ENCODE peak calls at places on chromosome 7, in five cellular contexts. One of them, this sample, is unnamed.

GRCh38 chr7:48109848-48110663 is 21.0 kb downstream of the UPP1 start:
- DNase-seq in K562: peak; percentile 67
- DNase-seq in HCT116: peak; percentile 46
- DNase-seq in HepG2: peak; percentile 56
- DNase-seq in GM12878: peak; percentile 46
- DNase-seq in this sample: peak; percentile 90

GRCh38 chr7:6571160-6571779 is 6.0 kb upstream of the ZDHHC4 start:
- DNase-seq in K562: no peak
- DNase-seq in HCT116: no peak
- DNase-seq in HepG2: peak; percentile 89
- DNase-seq in GM12878: no peak
- DNase-seq in this sample: no peak

GRCh38 chr7:30241767-30242166 is 42.6 kb upstream of the ZNRF2 start:
- DNase-seq in K562: no peak
- DNase-seq in HCT116: no peak
- DNase-seq in HepG2: no peak
- DNase-seq in GM12878: no peak
- DNase-seq in this sample: no peak

GRCh38 chr7:141785711-141786552 is 4.1 kb upstream of the TAS2R5 start:
- DNase-seq in K562: peak; percentile 74
- DNase-seq in HCT116: peak; percentile 36
- DNase-seq in HepG2: peak; percentile 42
- DNase-seq in GM12878: peak; percentile 8
- DNase-seq in this sample: peak; percentile 51

GRCh38 chr7:82172017-82172416 is 271.6 kb downstream of the CACNA2D1 start:
- DNase-seq in K562: no peak
- DNase-seq in HCT116: no peak
- DNase-seq in HepG2: no peak
- DNase-seq in GM12878: no peak
- DNase-seq in this sample: no peak

GRCh38 chr7:34165466-34165865 is 260.1 kb downstream of the BMPER start:
- DNase-seq in K562: no peak
- DNase-seq in HCT116: no peak
- DNase-seq in HepG2: no peak
- DNase-seq in GM12878: no peak
- DNase-seq in this sample: no peak

GRCh38 chr7:28776463-28777157 is 181.5 kb downstream of the TRIL start:
- DNase-seq in K562: no peak
- DNase-seq in HCT116: no peak
- DNase-seq in HepG2: no peak
- DNase-seq in GM12878: no peak
- DNase-seq in this sample: no peak

GRCh38 chr7:100107890-100108289 is 6.4 kb downstream of the AP4M1 start:
- DNase-seq in K562: no peak
- DNase-seq in HCT116: no peak
- DNase-seq in HepG2: no peak
- DNase-seq in GM12878: no peak
- DNase-seq in this sample: no peak

GRCh38 chr7:30224511-30225031 is 59.8 kb upstream of the ZNRF2 start:
- DNase-seq in K562: no peak
- DNase-seq in HCT116: no peak
- DNase-seq in HepG2: no peak
- DNase-seq in GM12878: peak; percentile 65
- DNase-seq in this sample: no peak

DNA sequence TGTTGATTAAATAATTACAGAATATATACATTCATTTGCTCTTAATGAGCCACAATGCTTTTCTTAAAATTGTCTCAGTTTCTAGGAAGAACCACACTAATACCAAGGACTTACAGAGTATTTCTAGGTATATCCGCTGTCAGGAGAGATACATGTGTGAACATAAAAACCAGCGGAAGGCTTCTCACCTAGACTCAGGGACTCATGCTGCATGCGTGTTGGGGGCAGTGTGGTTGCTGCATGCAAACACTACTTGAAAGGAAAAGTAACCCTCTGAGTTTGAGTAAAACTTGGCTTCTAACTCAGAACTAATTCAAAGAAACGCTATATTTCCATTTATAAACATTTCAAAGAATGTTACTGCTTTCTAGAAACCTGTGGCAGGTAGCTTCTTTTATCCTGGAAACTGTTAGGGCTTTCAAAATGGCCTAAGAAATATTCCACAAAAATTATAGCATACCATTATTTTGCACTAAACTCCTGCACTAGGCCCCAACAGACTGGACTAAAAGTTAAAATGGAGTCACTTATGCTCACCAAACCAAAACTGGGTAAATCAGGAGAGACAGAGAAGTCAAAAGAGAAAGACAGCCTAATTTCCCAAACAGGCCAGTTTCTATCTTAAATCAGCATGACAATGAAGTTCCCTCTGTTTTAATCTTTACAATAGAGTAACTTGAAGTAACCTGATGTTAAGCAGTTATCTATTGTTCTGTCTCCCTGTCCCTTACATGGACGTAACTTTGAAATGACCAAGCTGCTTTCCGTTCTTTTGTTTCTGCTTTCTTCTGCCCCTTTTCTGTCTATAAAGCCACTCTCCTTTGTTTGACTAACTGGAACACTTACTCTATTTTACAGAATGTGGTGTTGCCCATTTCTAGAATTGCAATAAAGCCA is 95.2 kb upstream of the FAM133B start:
- DNase-seq in K562: no peak
- DNase-seq in HCT116: no peak
- DNase-seq in HepG2: no peak
- DNase-seq in GM12878: no peak
- DNase-seq in this sample: no peak
- TF ChIP-seq SIN3A in K562: no peak
- TF ChIP-seq SIN3A in HCT116: no peak
- TF ChIP-seq SIN3A in HepG2: no peak
- TF ChIP-seq SIN3A in GM12878: no peak
- TF ChIP-seq SIN3A in this sample: no peak

GRCh38 chr7:149005427-149006344 is 22.6 kb downstream of the PDIA4 start:
- DNase-seq in K562: peak; percentile 92
- DNase-seq in HCT116: peak; percentile 43
- DNase-seq in HepG2: peak; percentile 62
- DNase-seq in GM12878: no peak
- DNase-seq in this sample: no peak
- TF ChIP-seq REST in K562: no peak
- TF ChIP-seq REST in HCT116: no peak
- TF ChIP-seq REST in HepG2: no peak
- TF ChIP-seq REST in GM12878: no peak
- TF ChIP-seq REST in this sample: no peak

GRCh38 chr7:77331938-77332695 is 84.0 kb downstream of the GSAP start:
- DNase-seq in K562: peak; percentile 86
- DNase-seq in HCT116: peak; percentile 87
- DNase-seq in HepG2: peak; percentile 76
- DNase-seq in GM12878: peak; percentile 95
- DNase-seq in this sample: peak; percentile 94
- TF ChIP-seq SIN3A in K562: no peak
- TF ChIP-seq SIN3A in HCT116: no peak
- TF ChIP-seq SIN3A in HepG2: no peak
- TF ChIP-seq SIN3A in GM12878: no peak
- TF ChIP-seq SIN3A in this sample: no peak

GRCh38 chr7:133703547-133703946 is 423.6 kb upstream of the LRGUK start:
- DNase-seq in K562: no peak
- DNase-seq in HCT116: no peak
- DNase-seq in HepG2: no peak
- DNase-seq in GM12878: no peak
- DNase-seq in this sample: no peak

GRCh38 chr7:133699390-133699789 is 427.8 kb upstream of the LRGUK start:
- DNase-seq in K562: peak; percentile 10
- DNase-seq in HCT116: no peak
- DNase-seq in HepG2: no peak
- DNase-seq in GM12878: no peak
- DNase-seq in this sample: no peak

GRCh38 chr7:133702903-133703302 is 424.2 kb upstream of the LRGUK start:
- DNase-seq in K562: no peak
- DNase-seq in HCT116: no peak
- DNase-seq in HepG2: no peak
- DNase-seq in GM12878: no peak
- DNase-seq in this sample: no peak

GRCh38 chr7:133704436-133704835 is 422.7 kb upstream of the LRGUK start:
- DNase-seq in K562: no peak
- DNase-seq in HCT116: no peak
- DNase-seq in HepG2: no peak
- DNase-seq in GM12878: no peak
- DNase-seq in this sample: no peak

GRCh38 chr7:133702078-133702477 is 425.1 kb upstream of the LRGUK start:
- DNase-seq in K562: no peak
- DNase-seq in HCT116: no peak
- DNase-seq in HepG2: no peak
- DNase-seq in GM12878: no peak
- DNase-seq in this sample: no peak
- TF ChIP-seq REST in K562: no peak
- TF ChIP-seq REST in HCT116: no peak
- TF ChIP-seq REST in HepG2: no peak
- TF ChIP-seq REST in GM12878: no peak
- TF ChIP-seq REST in this sample: no peak

DNA sequence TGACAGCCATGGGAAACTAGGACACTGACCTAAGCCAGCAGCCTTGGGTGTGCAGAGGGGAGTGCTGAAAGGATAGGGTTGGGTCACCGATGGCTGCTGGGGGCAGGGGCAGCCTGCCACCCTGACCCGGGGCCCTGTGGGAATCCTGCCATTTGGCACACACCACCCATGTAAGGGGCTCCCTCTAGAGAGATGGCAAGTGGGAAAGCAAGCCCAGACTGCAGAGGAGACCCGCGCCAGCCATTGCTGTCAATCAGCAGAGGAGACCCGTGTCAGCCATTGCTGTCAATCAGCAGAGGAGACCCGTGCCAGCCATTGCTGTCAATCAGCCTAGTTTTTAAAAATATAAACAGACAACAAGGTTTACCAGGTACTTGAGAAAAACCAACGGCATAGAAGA is 27.4 kb upstream of the PRKAG2 start:
- DNase-seq in K562: no peak
- DNase-seq in HCT116: no peak
- DNase-seq in HepG2: no peak
- DNase-seq in GM12878: no peak
- DNase-seq in this sample: no peak
- TF ChIP-seq SIN3A in K562: no peak
- TF ChIP-seq SIN3A in HCT116: no peak
- TF ChIP-seq SIN3A in HepG2: no peak
- TF ChIP-seq SIN3A in GM12878: no peak
- TF ChIP-seq SIN3A in this sample: no peak

DNA sequence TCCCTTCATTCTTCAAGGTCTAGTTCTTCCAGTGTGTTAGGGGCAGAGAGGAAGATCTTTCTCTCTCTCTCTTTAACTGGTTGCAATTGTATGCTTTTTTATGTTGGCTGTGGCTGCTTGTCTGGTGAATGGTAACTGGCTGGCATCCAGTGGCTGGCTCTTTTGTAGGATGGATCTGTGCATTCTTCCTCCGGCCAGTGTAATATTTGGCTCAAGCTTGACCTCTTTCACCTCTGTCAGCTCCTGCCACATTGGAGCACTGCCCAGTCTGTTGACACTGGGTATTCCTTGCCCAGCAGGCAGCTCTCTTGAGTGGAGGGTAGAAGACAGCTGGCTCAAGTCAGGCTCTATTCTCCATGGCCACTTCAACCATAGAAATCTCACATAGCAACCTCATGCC is 528.3 kb downstream of the PHTF2 start:
- DNase-seq in K562: no peak
- DNase-seq in HCT116: no peak
- DNase-seq in HepG2: no peak
- DNase-seq in GM12878: no peak
- DNase-seq in this sample: no peak
- TF ChIP-seq REST in K562: no peak
- TF ChIP-seq REST in HCT116: no peak
- TF ChIP-seq REST in HepG2: no peak
- TF ChIP-seq REST in GM12878: no peak
- TF ChIP-seq REST in this sample: no peak

GRCh38 chr7:23184291-23184690 is 2.4 kb downstream of the NUP42 start:
- DNase-seq in K562: no peak
- DNase-seq in HCT116: no peak
- DNase-seq in HepG2: no peak
- DNase-seq in GM12878: no peak
- DNase-seq in this sample: no peak

GRCh38 chr7:23183279-23184012 is 1.6 kb downstream of the NUP42 start:
- DNase-seq in K562: peak; percentile 63
- DNase-seq in HCT116: no peak
- DNase-seq in HepG2: no peak
- DNase-seq in GM12878: peak; percentile 15
- DNase-seq in this sample: no peak

GRCh38 chr7:23185980-23186379 is 4.1 kb downstream of the NUP42 start:
- DNase-seq in K562: no peak
- DNase-seq in HCT116: no peak
- DNase-seq in HepG2: no peak
- DNase-seq in GM12878: no peak
- DNase-seq in this sample: no peak

GRCh38 chr7:23181684-23182553 is at the start of gene NUP42:
- DNase-seq in K562: peak; percentile 99
- DNase-seq in HCT116: peak; percentile 99
- DNase-seq in HepG2: peak; percentile 99
- DNase-seq in GM12878: peak; percentile 97
- DNase-seq in this sample: peak; percentile 97

DNA sequence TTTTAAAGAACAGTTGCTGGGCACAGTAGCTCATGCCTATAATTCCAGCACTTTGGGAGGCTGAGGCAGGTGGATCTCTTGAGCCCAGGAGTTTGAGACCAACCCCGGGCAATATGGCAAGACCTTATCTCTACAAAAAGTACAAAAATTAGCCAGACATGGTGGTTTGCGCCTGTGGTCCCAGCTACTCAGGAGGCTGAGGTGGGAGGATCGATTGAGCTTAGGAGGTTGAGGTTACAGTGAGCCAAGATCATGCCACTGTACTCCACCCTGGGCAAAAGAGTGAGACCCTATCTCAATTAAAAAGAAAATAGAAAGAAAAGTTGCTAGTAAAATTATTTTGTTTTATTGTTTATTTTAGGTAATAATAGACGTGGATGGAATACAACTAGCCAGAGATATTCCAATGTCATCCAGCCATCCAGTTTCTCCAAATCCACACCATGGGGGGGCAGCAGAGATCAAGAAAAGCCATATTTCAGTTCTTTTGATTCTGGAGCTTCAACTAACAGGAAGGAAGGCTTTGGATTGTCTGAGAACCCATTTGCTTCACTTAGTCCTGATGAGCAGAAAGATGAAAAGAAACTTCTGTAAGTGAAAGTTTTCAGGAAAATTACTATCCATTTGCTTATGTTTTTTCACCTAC is 3.0 kb downstream of the NUP42 start:
- DNase-seq in K562: peak; percentile 75
- DNase-seq in HCT116: peak; percentile 34
- DNase-seq in HepG2: peak; percentile 49
- DNase-seq in GM12878: peak; percentile 17
- DNase-seq in this sample: peak; percentile 42
- TF ChIP-seq SIN3A in K562: no peak
- TF ChIP-seq SIN3A in HCT116: no peak
- TF ChIP-seq SIN3A in HepG2: no peak
- TF ChIP-seq SIN3A in GM12878: no peak
- TF ChIP-seq SIN3A in this sample: no peak

DNA sequence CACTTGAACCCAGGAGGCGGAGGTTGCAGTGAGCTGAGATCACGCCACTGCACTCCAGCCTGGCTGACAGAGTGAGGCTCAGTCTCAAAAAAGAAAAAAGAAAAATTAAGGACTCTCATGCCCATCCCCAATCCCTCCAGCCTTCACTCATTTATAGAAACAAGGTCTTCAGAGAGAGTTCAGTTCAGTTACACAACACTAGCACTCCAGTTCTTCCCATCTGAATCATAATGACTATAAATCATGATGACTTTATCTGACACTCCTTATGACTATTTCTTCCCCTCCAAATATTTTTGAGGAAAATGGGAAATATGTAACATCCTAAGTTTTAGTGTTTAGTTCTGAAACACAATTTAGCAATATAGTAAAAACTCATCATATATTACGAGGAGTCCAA is 107.4 kb upstream of the LSM8 start:
- DNase-seq in K562: no peak
- DNase-seq in HCT116: no peak
- DNase-seq in HepG2: no peak
- DNase-seq in GM12878: no peak
- DNase-seq in this sample: no peak
- TF ChIP-seq REST in K562: no peak
- TF ChIP-seq REST in HCT116: no peak
- TF ChIP-seq REST in HepG2: no peak
- TF ChIP-seq REST in GM12878: no peak
- TF ChIP-seq REST in this sample: no peak

This sample was measured in Panc1.